ENCODE peak calls at places on chromosomes 3 and 15, in eight cellular contexts. U is activated naive CD4-positive, alpha-beta T cell treated with Interleukin-2 at 50 U/mL for 16 hours; J is HTR-8/SVneo; B is KG1; E is AG08396; L is KBM-7; H is PC-3; N is AG20443. V is an unnamed sample.

GRCh38 chr15:39608185-39608584 is 27.3 kb downstream of the THBS1 start:
- DNase-seq in U (no peak), J (no peak), B (no peak), E (no peak), L (no peak), H (no peak), N (no peak), V (no peak)

GRCh38 chr3:21704796-21705195 is 46.2 kb downstream of the ZNF385D start:
- DNase-seq in U (no peak), J (no peak), B (no peak), E (no peak), L (no peak), H (no peak), N (no peak), V (no peak)

GRCh38 chr3:39171860-39172259 is 18.5 kb upstream of the CSRNP1 start:
- DNase-seq in U (no peak), J (no peak), B (no peak), E (no peak), L (no peak), H (no peak), N (no peak), V (no peak)

GRCh38 chr3:182325213-182325941 is 467.9 kb upstream of the ATP11B start:
- DNase-seq in U (no peak), J (peak), B (no peak), E (no peak), L (no peak), H (peak), N (no peak), V (peak)

GRCh38 chr3:126926684-126927404 is 56.1 kb upstream of the PLXNA1 start:
- DNase-seq in U (no peak), J (no peak), B (no peak), E (peak), L (no peak), H (peak), N (peak), V (peak)

GRCh38 chr15:26891448-26891881 is 24.6 kb downstream of the GABRA5 start:
- DNase-seq in U (no peak), J (peak), B (peak), E (peak), L (peak), H (peak), N (peak), V (peak)

GRCh38 chr15:40982855-40983254 is 29.6 kb downstream of the CHAC1 start:
- DNase-seq in U (no peak), J (peak), B (no peak), E (peak), L (no peak), H (no peak), N (peak), V (no peak)

GRCh38 chr3:78856164-78856563 is 911.6 kb downstream of the ROBO1 start:
- DNase-seq in U (no peak), J (no peak), B (no peak), E (no peak), L (no peak), H (no peak), N (no peak), V (no peak)

GRCh38 chr3:127900536-127900935 is 14.5 kb upstream of the KBTBD12 start:
- DNase-seq in U (no peak), J (no peak), B (no peak), E (no peak), L (no peak), H (no peak), N (no peak), V (no peak)

GRCh38 chr3:4736284-4736861 is 242.9 kb upstream of the BHLHE40 start:
- DNase-seq in U (no peak), J (no peak), B (no peak), E (no peak), L (peak), H (peak), N (no peak), V (peak)

GRCh38 chr3:58955308-58955707 is 94.5 kb downstream of the CFAP20DC start:
- DNase-seq in U (no peak), J (no peak), B (no peak), E (no peak), L (no peak), H (no peak), N (no peak), V (no peak)

GRCh38 chr3:112007641-112008040 is 8.9 kb downstream of the TAGLN3 start:
- DNase-seq in U (no peak), J (no peak), B (no peak), E (no peak), L (no peak), H (no peak), N (peak), V (no peak)

GRCh38 chr3:50534721-50535330 is 31.4 kb upstream of the CACNA2D2 start:
- DNase-seq in U (no peak), J (no peak), B (no peak), E (no peak), L (no peak), H (peak), N (no peak), V (no peak)

GRCh38 chr15:98689431-98689861 is 41.1 kb downstream of the IGF1R start:
- DNase-seq in U (no peak), J (peak), B (no peak), E (peak), L (no peak), H (peak), N (peak), V (peak)

GRCh38 chr15:67218428-67218827 is 36.0 kb downstream of the AAGAB start:
- DNase-seq in U (no peak), J (no peak), B (no peak), E (no peak), L (no peak), H (no peak), N (no peak), V (no peak)

GRCh38 chr3:152460936-152461335 is 192.2 kb downstream of the MBNL1 start:
- DNase-seq in U (no peak), J (no peak), B (no peak), E (no peak), L (no peak), H (no peak), N (no peak), V (no peak)

GRCh38 chr15:68372291-68372811 is 59.6 kb downstream of the ITGA11 start:
- DNase-seq in U (no peak), J (peak), B (no peak), E (peak), L (peak), H (peak), N (no peak), V (peak)

GRCh38 chr3:55522077-55522476 is 35.0 kb upstream of the WNT5A start:
- DNase-seq in U (no peak), J (no peak), B (no peak), E (no peak), L (no peak), H (no peak), N (no peak), V (no peak)

V was measured in RWPE1.